ENCODE peak calls at places on chromosomes 13 and 19, in four cellular contexts. I is mesendoderm; V is IMR-90; Y is CD4-positive, CD25-positive, alpha-beta regulatory T cell. Z is an unnamed sample.

GRCh38 chr19:46608178-46608577 is 7.0 kb downstream of the CALM3 start:
- DNase-seq in I (no peak), V (no peak), Y (no peak), Z (no peak)

GRCh38 chr13:51067376-51068125 is 43.5 kb downstream of the C13orf42 start:
- DNase-seq in I (no peak), V (no peak), Y (no peak), Z (no peak)

GRCh38 chr13:97030705-97031452 is 36.6 kb upstream of the OXGR1 start:
- DNase-seq in I (peak), V (peak), Y (no peak), Z (no peak)

GRCh38 chr19:5354403-5354802 is 13.8 kb upstream of the PTPRS start:
- DNase-seq in I (peak), V (no peak), Y (no peak), Z (no peak)

GRCh38 chr19:4849019-4849418 is 17.5 kb upstream of the TICAM1 start:
- DNase-seq in I (no peak), V (no peak), Y (no peak), Z (no peak)

GRCh38 chr13:39370554-39370953 is 232.4 kb downstream of the LHFPL6 start:
- DNase-seq in I (no peak), V (peak), Y (no peak), Z (no peak)

GRCh38 chr13:94110011-94110410 is 369.5 kb downstream of the DCT start:
- DNase-seq in I (no peak), V (peak), Y (no peak), Z (no peak)

GRCh38 chr13:91664036-91664435 is 265.6 kb downstream of the GPC5 start:
- DNase-seq in I (peak), V (peak), Y (no peak), Z (no peak)

GRCh38 chr13:19157461-19157860 is 24.2 kb downstream of the TUBA3C start:
- DNase-seq in I (no peak), V (no peak), Y (no peak), Z (no peak)

GRCh38 chr13:23679214-23679613 is 109.0 kb downstream of the TNFRSF19 start:
- DNase-seq in I (no peak), V (peak), Y (no peak), Z (no peak)

GRCh38 chr19:37763488-37763887 is 15.9 kb downstream of the ZNF573 start:
- DNase-seq in I (no peak), V (peak), Y (no peak), Z (no peak)

GRCh38 chr19:18440421-18440877 is 2.5 kb upstream of the ISYNA1 start:
- DNase-seq in I (peak), V (no peak), Y (no peak), Z (no peak)

GRCh38 chr19:3146677-3147100 is 10.9 kb downstream of the GNA15 start:
- DNase-seq in I (peak), V (no peak), Y (peak), Z (peak)

GRCh38 chr13:41107104-41107571 is 25.5 kb downstream of the KBTBD6 start:
- DNase-seq in I (no peak), V (no peak), Y (no peak), Z (no peak)

GRCh38 chr13:111460548-111461444 is 140.4 kb downstream of the TEX29 start:
- DNase-seq in I (peak), V (peak), Y (no peak), Z (no peak)

GRCh38 chr19:17579523-17580244 is 24.2 kb downstream of the COLGALT1 start:
- DNase-seq in I (peak), V (peak), Y (no peak), Z (no peak)

GRCh38 chr13:80011448-80012212 is 329.3 kb downstream of the SPRY2 start:
- DNase-seq in I (no peak), V (no peak), Y (no peak), Z (no peak)

GRCh38 chr13:105346141-105346766 is 1189.2 kb downstream of the EFNB2 start:
- DNase-seq in I (no peak), V (peak), Y (no peak), Z (no peak)

GRCh38 chr13:42804244-42804868 is 23.0 kb downstream of the FAM216B start:
- DNase-seq in I (no peak), V (no peak), Y (no peak), Z (no peak)

GRCh38 chr13:37226966-37227365 is 121.5 kb upstream of the CSNK1A1L start:
- DNase-seq in I (no peak), V (peak), Y (no peak), Z (no peak)

GRCh38 chr13:30192320-30193093 is 114.8 kb downstream of the KATNAL1 start:
- DNase-seq in I (no peak), V (no peak), Y (no peak), Z (no peak)

GRCh38 chr13:71831716-71832115 is 35.3 kb downstream of the DACH1 start:
- DNase-seq in I (peak), V (no peak), Y (no peak), Z (no peak)

GRCh38 chr19:44684892-44685847 is 13.8 kb upstream of the CEACAM16 start:
- DNase-seq in I (peak), V (peak), Y (no peak), Z (no peak)

GRCh38 chr19:38596057-38596981 is 21.4 kb downstream of the MAP4K1 start:
- DNase-seq in I (peak), V (no peak), Y (no peak), Z (no peak)

GRCh38 chr13:112392719-112393118 is 16.6 kb downstream of the SPACA7 start:
- DNase-seq in I (peak), V (no peak), Y (no peak), Z (no peak)

GRCh38 chr13:91280806-91281205 is 66.7 kb upstream of the MIR17HG start:
- DNase-seq in I (no peak), V (no peak), Y (no peak), Z (no peak)

GRCh38 chr19:33344210-33344609 is 29.3 kb upstream of the CEBPG start:
- DNase-seq in I (peak), V (no peak), Y (no peak), Z (no peak)

GRCh38 chr13:45773236-45773635 is 71.1 kb downstream of the CBY2 start:
- DNase-seq in I (no peak), V (peak), Y (no peak), Z (no peak)

DNA sequence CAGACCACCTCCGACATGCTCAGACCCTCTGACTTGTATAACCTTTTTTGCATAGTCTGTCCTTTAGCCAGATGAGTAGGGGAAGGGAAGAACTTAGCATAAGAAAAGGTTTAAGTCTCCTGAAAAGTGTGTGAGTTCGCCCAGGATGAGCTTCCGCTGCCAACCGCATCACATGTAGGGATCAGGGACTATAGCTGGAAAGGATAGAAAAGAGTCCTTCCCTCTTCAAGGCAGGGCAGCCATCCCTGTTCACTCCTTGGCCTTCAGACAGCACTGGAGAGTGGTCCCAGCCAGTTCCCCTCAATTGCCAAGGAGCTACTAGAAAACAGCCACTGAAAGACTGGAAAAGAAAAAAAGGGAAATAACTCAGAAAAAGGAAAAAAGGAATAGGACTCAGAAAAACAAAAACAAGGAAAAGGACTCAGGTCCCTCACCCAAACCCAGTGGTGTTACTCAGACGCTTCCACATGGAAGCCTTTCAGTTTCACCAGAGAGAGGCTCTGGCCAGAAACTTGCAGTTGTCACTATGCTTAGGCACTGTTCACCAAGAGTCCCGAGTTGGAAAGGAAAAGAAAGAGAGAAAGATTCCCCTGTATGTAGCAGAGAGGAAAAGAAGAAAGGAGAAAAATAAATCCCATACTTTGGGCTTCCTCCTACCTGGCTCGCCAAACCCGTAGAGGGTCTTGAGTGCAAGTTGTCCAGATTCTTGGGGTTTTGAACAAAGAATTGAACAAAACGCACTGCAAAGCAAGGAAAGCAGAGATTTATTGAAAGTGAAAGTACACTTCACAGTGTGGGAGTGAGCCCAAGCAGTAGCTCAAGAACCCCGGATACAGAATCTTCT is 5.6 kb upstream of the TM9SF2 start:
- DNase-seq in I (no peak), V (no peak), Y (no peak), Z (no peak)
- H3K4me3 ChIP-seq in I (no peak), V (peak), Y (peak), Z (peak)

DNA sequence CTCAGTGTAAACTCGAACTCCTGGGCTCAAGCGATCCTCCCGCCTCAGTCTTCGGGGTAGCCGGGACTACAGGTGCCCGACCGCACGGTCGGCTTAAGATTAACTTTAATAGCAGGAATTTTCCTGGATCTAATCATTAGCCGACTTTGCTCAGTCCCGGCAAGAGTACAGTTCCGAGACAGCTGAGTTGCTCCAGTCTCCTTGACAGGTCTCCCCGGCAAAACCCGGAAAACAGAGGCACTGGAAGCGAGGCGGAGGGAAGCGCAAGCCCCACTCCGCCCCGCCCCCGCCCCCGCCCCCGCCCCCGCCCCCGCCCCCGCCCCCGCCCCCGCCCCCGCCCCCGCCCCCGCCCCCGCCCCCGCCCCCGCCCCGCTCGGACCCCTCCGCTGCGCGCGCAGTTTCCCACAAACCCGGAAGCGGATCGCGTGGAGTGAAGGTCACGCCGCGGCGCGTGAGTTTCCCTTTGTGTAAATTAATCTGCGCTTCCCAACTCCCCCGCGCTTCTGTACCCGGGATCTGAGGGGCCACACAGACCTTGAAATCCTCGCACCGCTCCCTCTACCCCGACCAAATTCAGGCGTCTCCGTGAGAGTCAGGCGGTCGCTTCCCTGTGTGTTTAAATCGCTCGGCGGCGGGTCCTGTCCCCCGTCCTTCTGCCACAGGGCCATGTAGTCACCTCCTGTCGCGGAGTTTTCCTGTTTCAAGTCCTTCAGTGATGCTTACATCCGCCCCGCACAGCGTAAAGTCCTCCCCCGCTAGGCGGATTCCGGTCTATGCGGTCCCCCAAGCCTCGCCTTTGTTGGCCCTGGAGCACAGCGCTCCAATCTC is at the start of gene ZNF480:
- DNase-seq in I (peak), V (peak), Y (peak), Z (peak)
- H3K27ac ChIP-seq in I (no peak), V (peak), Y (peak), Z (peak)

DNA sequence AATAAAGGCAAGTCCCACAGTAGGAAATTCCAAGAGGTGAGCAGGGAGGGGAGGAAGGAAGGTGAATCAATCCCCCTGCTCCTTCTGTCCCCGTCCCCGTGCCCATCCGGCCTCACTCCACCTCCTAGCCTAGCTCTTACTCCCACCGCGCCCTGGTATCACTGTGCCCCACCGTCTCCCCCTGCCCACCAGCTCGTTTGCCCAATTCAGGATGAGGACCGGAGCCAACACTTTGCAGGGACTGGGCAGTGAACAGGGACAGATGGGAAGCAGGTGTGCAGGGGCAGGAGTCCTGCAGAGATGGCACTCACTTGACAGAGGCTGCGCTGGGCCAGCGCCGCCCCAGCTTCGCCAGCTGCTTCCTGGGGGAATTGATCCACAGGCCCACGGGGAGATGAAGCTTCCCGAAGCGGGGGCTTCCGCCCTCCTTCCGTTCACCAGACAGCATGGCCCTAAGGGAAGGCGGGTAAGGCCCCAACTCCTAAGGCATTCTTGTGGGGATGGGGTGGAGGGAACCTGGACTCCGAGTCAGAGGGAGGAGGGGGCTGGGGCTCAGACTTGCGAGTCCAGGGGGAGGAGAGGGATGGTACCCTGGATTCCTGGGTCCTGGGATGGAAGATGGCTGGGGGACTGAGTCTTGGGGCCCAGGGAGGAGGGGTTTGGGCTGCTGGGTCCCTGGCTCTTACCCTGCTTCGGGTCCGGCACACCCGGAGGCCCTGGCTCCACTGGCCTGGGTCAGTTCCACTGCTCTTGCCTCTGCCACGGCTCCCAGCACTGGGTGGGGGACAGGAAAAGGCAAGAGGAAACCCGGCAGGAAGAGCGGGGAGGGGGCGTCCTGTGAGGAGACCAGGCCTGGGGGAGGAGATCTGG is at the start of gene RASIP1:
- DNase-seq in I (no peak), V (no peak), Y (no peak), Z (no peak)
- H3K4me3 ChIP-seq in I (no peak), V (peak), Y (no peak), Z (peak)

DNA sequence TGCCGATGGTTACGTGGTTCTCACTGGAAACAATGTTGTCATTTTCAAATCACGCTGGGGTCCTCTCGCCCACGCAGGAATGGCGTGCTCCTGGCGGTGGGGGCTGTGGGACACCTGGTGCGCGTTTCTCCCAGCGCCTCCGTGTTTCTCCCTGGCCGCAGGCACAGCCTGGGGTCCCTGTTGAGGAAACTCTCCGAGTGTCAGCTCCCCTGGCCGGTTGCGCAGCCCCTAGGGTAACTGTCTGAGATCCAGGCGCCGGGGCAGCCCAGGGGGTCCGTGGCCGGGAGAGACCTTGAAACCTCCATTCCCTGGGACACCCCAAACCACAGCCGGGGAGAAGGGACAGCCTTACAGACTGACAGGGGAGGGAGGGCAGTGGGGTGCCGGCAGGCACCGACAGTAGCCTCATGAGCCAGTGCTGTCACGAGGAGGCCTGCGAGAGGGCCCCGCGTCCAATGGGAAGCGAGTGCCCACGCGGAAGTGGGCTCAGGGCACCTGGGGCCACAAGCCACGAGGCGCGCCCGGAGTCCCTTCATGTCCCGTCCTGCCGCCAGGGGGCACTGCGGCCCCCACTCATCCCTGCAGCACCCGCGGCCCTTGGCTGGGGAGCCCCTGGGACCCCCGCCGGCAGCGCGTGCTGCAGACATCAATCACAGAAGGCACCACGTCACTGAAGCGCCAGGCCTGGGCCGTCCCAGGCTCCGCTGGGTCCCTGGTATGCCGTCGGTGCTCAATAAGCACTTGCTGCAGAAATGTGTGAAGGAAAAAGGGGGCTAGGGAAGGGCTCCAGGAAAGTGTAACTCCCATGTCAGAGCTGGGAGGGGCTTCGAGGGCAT is 9.5 kb downstream of the ADAMTSL5 start:
- DNase-seq in I (peak), V (peak), Y (peak), Z (peak)
- H3K27ac ChIP-seq in I (no peak), V (no peak), Y (no peak), Z (no peak)

GRCh38 chr13:44404261-44405139 is 30.9 kb downstream of the SERP2 start:
- DNase-seq in I (peak), V (no peak), Y (no peak), Z (no peak)

GRCh38 chr13:44401577-44401976 is 28.0 kb downstream of the SERP2 start:
- DNase-seq in I (no peak), V (no peak), Y (no peak), Z (no peak)

GRCh38 chr13:44406617-44407016 is 33.0 kb downstream of the SERP2 start:
- DNase-seq in I (no peak), V (no peak), Y (no peak), Z (no peak)

GRCh38 chr13:44402902-44403719 is 29.5 kb downstream of the SERP2 start:
- DNase-seq in I (no peak), V (no peak), Y (no peak), Z (no peak)

GRCh38 chr13:44403720-44404063 is 30.1 kb downstream of the SERP2 start:
- DNase-seq in I (peak), V (no peak), Y (no peak), Z (no peak)
- H3K4me3 ChIP-seq in I (no peak), V (no peak), Y (no peak), Z (no peak)

GRCh38 chr19:41222240-41222639 is 3.2 kb downstream of the AXL start:
- DNase-seq in I (no peak), V (no peak), Y (no peak), Z (no peak)
- H3K27ac ChIP-seq in I (no peak), V (peak), Y (no peak), Z (no peak)

GRCh38 chr19:10010939-10011338 is 635 bp upstream of the COL5A3 start:
- DNase-seq in I (no peak), V (no peak), Y (no peak), Z (no peak)

GRCh38 chr19:10009714-10010224 is 535 bp downstream of the COL5A3 start:
- DNase-seq in I (no peak), V (no peak), Y (no peak), Z (no peak)

GRCh38 chr19:10007811-10008211 is 2.5 kb downstream of the COL5A3 start:
- DNase-seq in I (no peak), V (peak), Y (no peak), Z (no peak)

GRCh38 chr19:10010247-10010691 is at the start of gene COL5A3:
- DNase-seq in I (no peak), V (peak), Y (no peak), Z (no peak)

DNA sequence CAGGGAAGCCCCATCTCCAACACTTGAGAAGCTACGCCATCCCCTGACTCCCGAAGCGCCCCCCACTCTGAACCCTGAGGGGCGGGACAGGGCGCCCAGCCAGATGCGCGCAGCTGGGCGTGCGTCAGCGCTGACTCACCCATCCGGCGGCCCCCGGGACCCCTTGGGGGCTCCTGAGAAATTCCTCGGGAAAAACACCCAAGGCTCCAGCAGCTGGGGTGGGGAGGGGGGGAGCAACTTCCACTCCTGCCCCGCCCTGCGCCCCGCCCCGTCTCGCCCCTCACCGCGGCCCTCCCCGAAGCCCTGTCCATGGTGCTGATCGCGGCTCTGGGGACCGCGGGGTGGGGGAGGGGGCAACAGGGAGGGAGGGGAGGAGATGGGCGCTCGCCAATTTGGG is 1.0 kb downstream of the COL5A3 start:
- DNase-seq in I (peak), V (peak), Y (peak), Z (peak)
- H3K4me3 ChIP-seq in I (no peak), V (no peak), Y (no peak), Z (no peak)

DNA sequence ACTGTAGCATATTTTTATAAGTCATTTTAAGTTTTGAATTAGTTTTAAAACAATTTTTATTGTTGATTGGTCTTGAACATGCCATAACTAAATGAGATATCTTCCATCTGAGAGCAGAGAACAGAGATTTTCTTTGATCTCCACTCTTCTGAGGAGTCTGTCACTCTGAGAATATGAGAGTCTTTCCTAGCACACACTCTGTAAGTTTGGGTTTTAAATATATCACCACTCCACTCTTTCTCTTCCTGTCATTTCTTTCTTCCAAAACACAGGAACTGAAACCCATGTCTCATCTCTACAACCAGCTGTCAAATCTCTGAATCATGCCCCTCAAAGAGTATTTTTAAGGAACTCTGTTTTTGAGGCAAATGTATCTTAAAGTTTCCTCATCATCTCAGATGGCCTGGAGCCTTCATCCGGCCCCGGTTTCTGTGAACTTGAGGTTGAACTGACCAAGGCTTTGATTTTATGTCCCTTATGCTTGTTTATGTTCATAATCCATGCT is 698.2 kb upstream of the SGCG start:
- DNase-seq in I (no peak), V (no peak), Y (no peak), Z (no peak)
- H3K27ac ChIP-seq in I (no peak), V (no peak), Y (no peak), Z (no peak)